ENCODE peak calls at places on chromosome 18, in five cellular contexts. D is cardiac fibroblast, B is mucosa of descending colon, C is D721Med, N is fibroblast of villous mesenchyme. T is an unnamed sample.

GRCh38 chr18:2901405-2901989 is 54.7 kb downstream of the EMILIN2 start:
- DNase-seq in N (peak; percentile 80), B (no peak), D (no peak), C (no peak), T (no peak)

GRCh38 chr18:26277374-26277773 is 51.1 kb downstream of the TAF4B start:
- DNase-seq in C (no peak), N (no peak), B (no peak), D (no peak), T (no peak)

GRCh38 chr18:79616651-79617518 is 62.7 kb upstream of the CTDP1 start:
- DNase-seq in N (peak; percentile 19), B (no peak), C (no peak), D (peak; percentile 14), T (no peak)

GRCh38 chr18:6881034-6881800 is 151.7 kb downstream of the ARHGAP28 start:
- DNase-seq in N (peak; percentile 38), C (no peak), B (no peak), D (no peak), T (no peak)

GRCh38 chr18:62611395-62612241 is 88.8 kb downstream of the ZCCHC2 start:
- DNase-seq in C (no peak), D (no peak), B (no peak), N (no peak), T (no peak)

GRCh38 chr18:69000366-69000765 is 202.5 kb downstream of the CCDC102B start:
- DNase-seq in B (no peak), C (no peak), D (peak; percentile 52), N (peak; percentile 44), T (no peak)

GRCh38 chr18:13611058-13611615 is 115.2 kb downstream of the FAM210A start:
- DNase-seq in B (no peak), N (peak; percentile 65), D (peak; percentile 45), C (no peak), T (no peak)

GRCh38 chr18:69480460-69480859 is 79.8 kb downstream of the DOK6 start:
- DNase-seq in B (no peak), D (no peak), N (no peak), C (no peak), T (no peak)

GRCh38 chr18:48955528-48956261 is 4.9 kb upstream of the SMAD7 start:
- DNase-seq in D (peak; percentile 92), C (no peak), B (peak; percentile 43), N (peak; percentile 75), T (no peak)

GRCh38 chr18:13310286-13310685 is 91.7 kb downstream of the LDLRAD4 start:
- DNase-seq in D (no peak), B (no peak), C (no peak), N (no peak), T (no peak)

GRCh38 chr18:13175754-13176210 is 42.8 kb upstream of the LDLRAD4 start:
- DNase-seq in D (peak; percentile 19), B (no peak), N (no peak), C (no peak), T (no peak)

GRCh38 chr18:3453540-3454364 is 3.8 kb downstream of the TGIF1 start:
- DNase-seq in N (peak; percentile 97), D (peak; percentile 97), C (no peak), B (peak; percentile 59), T (no peak)

GRCh38 chr18:60508108-60508507 is 135.5 kb upstream of the MC4R start:
- DNase-seq in D (no peak), C (no peak), B (no peak), N (no peak), T (no peak)

GRCh38 chr18:53458944-53459580 is 765.4 kb downstream of the MBD2 start:
- DNase-seq in B (no peak), N (no peak), C (no peak), D (no peak), T (no peak)

GRCh38 chr18:54303408-54303807 is 34.1 kb downstream of the POLI start:
- DNase-seq in N (no peak), C (no peak), B (no peak), D (no peak), T (no peak)

GRCh38 chr18:26134110-26134509 is 441 bp downstream of the PSMA8 start:
- DNase-seq in D (no peak), N (no peak), B (no peak), C (no peak), T (no peak)

GRCh38 chr18:35026407-35027061 is 14.7 kb upstream of the MAPRE2 start:
- DNase-seq in D (peak; percentile 14), C (no peak), B (no peak), N (no peak), T (no peak)

GRCh38 chr18:42792731-42793130 is 322.8 kb downstream of the RIT2 start:
- DNase-seq in B (no peak), N (no peak), C (no peak), D (peak; percentile 12), T (no peak)

GRCh38 chr18:49021433-49022129 is 70.8 kb upstream of the SMAD7 start:
- DNase-seq in N (peak; percentile 40), C (no peak), B (peak; percentile 91), D (peak; percentile 56), T (peak; percentile 31)

GRCh38 chr18:58542426-58543159 is 86.3 kb downstream of the ALPK2 start:
- DNase-seq in C (no peak), D (no peak), B (no peak), N (peak; percentile 26), T (no peak)

GRCh38 chr18:79540161-79540913 is 139.3 kb upstream of the CTDP1 start:
- DNase-seq in C (no peak), B (no peak), N (no peak), D (peak; percentile 17), T (no peak)

GRCh38 chr18:248053-248452 is 19.8 kb downstream of the THOC1 start:
- DNase-seq in C (no peak), N (no peak), D (no peak), B (no peak), T (no peak)

GRCh38 chr18:22180722-22181121 is 11.3 kb downstream of the GATA6 start:
- DNase-seq in N (no peak), D (no peak), C (no peak), B (no peak), T (no peak)

GRCh38 chr18:27363918-27364317 is 178.8 kb upstream of the CHST9 start:
- DNase-seq in D (peak; percentile 7), N (no peak), C (no peak), B (no peak), T (no peak)

DNA sequence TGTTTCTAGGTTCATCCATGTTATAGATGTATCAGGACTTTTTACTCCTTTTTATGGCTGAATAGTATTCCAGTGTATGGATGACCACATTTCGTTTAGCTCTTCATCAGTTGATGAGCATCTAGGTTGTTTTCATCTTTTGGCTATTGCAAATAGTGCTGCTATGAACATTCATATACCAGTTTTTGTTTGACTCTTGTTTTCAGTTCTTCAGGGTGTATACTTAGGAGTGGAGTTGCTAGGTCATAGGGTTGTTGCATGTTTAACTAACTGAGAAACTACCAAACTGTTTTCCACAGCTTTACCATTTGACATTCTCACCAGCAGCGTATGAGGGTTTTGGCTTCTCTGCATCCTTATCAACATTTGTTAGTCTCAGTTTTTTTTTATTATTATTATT is 25.8 kb upstream of the NAPG start:
- DNase-seq in D (no peak), C (no peak), B (no peak), N (no peak), T (no peak)
- TF ChIP-seq CTCF in D (no peak), C (no peak), B (no peak), N (no peak), T (no peak)

DNA sequence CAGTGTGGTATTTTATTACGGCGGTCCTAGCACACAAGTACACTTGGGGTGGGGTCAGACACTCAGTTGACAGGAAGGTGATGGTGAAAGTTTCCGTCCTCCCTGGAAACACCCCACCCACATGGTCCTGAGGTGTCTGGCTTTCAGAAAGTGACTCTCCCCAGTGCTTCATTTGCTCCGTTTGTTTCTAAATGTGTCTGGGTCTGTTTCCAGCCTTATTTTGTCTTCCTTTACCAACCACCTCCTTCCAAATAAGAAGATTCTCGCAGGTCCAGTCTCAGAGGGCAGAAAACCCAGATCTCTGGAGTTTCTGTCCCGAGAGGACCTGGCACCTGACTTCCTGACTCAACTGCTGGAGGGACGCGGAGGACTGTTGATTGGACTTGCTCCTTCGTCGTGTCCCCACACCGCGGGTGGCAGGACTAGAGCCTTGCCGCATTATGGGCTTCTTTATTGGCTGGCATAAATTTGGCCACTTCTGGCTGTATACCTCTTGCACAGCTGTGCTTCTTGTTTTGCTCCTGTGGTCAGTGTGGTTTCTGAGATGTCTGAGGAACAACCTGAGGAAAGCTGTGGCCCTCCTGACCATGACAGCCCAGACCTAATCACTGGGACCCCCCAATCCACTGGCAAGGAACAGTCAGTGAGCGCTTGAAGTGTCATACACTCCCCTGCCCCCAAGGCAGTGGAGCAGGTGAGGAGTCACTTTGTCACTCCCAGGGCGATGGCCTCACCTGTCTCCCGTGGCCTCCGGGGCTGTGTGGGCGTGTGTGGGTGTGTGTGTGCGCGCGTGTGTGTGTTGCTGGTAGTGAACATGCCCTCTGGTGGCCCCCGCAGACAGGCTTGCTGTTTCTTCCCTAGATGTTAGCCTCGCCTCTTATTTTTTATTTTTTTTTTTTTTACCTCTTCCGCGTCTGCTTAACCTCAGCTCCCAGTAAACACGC is 45.6 kb downstream of the MEX3C start:
- DNase-seq in D (no peak), C (no peak), B (peak; percentile 56), N (no peak), T (peak; percentile 59)
- TF ChIP-seq CTCF in D (no peak), C (no peak), B (no peak), N (no peak), T (peak; percentile 52)

GRCh38 chr18:50791599-50792438 is 28.0 kb downstream of the MRO start:
- DNase-seq in C (no peak), D (no peak), B (no peak), N (no peak), T (no peak)
- TF ChIP-seq CTCF in C (no peak), D (no peak), B (no peak), N (no peak), T (peak; percentile 5)

DNA sequence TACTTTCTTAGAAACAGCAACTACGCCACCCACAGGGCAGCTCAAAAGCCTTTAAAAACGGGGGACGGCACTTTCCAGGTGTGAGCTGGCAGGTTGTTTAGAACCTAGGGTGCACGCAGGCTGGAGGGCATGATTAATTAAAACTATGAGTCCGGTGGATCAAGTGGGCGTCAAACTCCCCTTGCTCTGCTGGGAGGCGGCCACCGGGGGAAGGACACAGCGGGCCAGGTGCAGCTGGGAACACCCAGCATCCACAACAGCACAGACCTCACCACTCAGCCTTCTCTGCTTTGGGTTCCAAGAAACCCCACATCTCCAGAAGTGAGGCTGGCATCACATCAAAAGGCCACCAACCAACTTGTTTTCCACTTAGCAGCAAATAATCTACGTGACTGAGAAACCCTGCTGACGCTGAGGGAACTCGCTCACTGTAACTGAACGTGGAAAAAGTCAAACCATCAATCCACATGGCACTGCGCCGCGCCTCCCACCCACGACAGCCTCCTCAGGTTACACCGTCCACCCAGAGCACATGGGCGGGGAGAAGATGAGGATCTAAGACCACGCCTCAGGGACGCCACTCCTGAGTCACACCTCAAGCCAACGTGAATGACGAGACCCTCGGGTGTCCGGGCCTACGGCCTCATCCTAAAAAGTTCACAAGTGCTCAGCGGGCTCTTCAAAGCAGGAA is 118.2 kb downstream of the ZNF516 start:
- DNase-seq in N (no peak), B (no peak), D (no peak), C (no peak), T (no peak)
- TF ChIP-seq CTCF in N (no peak), B (no peak), D (no peak), C (no peak), T (no peak)

DNA sequence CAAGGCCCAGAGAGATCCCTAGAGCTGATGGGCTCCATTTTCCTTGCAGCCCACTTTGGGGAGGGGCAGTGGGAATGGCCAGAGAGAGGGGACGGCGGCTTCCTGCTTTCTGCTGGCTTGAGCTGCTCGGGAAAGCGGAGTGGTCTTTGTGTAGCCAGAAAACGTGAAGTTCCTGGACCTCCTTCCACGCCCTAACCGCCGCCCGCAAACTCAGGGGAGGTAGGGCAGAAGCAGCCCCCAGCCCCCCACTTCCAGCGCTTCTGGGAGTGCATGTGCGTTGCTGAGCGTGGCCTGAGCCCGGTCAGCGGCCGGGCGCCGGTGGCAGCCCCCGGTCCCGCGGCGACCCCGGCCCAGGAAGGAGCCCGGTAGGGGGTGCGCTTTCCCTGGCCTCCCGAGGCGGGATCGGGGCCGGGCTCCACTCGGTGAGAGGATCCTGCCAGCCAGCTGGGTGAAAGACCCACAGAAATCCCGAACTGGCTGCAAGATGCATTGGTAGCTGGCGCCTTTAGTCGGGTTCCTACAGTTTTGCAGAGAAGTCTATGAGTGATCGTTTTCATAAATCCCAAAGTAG is 25.3 kb upstream of the BOD1L2 start:
- DNase-seq in B (no peak), C (no peak), D (no peak), N (no peak), T (no peak)
- TF ChIP-seq CTCF in B (no peak), C (no peak), D (no peak), N (no peak), T (no peak)

T was measured in GM12864.